ENCODE peak calls at places on chromosomes 13 and 19, in five cellular contexts. One of them, this sample, is unnamed.

GRCh38 chr13:98890186-98890585 is 87.7 kb downstream of the DOCK9 start:
- DNase-seq in type B pancreatic cell: no peak
- DNase-seq in AG09319: no peak
- DNase-seq in mesothelial cell of epicardium: no peak
- DNase-seq in WTC11: no peak
- DNase-seq in this sample: no peak

GRCh38 chr19:46620267-46620666 is 4.6 kb downstream of the PTGIR start:
- DNase-seq in type B pancreatic cell: no peak
- DNase-seq in AG09319: no peak
- DNase-seq in WTC11: no peak
- DNase-seq in mesothelial cell of epicardium: no peak
- DNase-seq in this sample: no peak

GRCh38 chr19:934865-935422 is 9.1 kb downstream of the ARID3A start:
- DNase-seq in AG09319: no peak
- DNase-seq in type B pancreatic cell: no peak
- DNase-seq in mesothelial cell of epicardium: no peak
- DNase-seq in WTC11: no peak
- DNase-seq in this sample: no peak

GRCh38 chr19:39307822-39308530 is 11.8 kb downstream of the IFNL1 start:
- DNase-seq in mesothelial cell of epicardium: no peak
- DNase-seq in type B pancreatic cell: no peak
- DNase-seq in AG09319: no peak
- DNase-seq in WTC11: peak
- DNase-seq in this sample: no peak

GRCh38 chr13:23979361-23980159 is 82.3 kb upstream of the C1QTNF9B start:
- DNase-seq in WTC11: peak
- DNase-seq in mesothelial cell of epicardium: peak
- DNase-seq in type B pancreatic cell: peak
- DNase-seq in AG09319: peak
- DNase-seq in this sample: peak

GRCh38 chr19:1037553-1038115 is 2.3 kb upstream of the ABCA7 start:
- DNase-seq in AG09319: no peak
- DNase-seq in mesothelial cell of epicardium: no peak
- DNase-seq in WTC11: no peak
- DNase-seq in type B pancreatic cell: no peak
- DNase-seq in this sample: no peak

GRCh38 chr13:53165201-53165600 is 136.6 kb downstream of the OLFM4 start:
- DNase-seq in AG09319: no peak
- DNase-seq in mesothelial cell of epicardium: no peak
- DNase-seq in WTC11: no peak
- DNase-seq in type B pancreatic cell: no peak
- DNase-seq in this sample: no peak

GRCh38 chr13:100789481-100789880 is 114.9 kb upstream of the TMTC4 start:
- DNase-seq in mesothelial cell of epicardium: no peak
- DNase-seq in WTC11: no peak
- DNase-seq in AG09319: no peak
- DNase-seq in type B pancreatic cell: no peak
- DNase-seq in this sample: no peak

GRCh38 chr19:2059422-2060201 is 8.6 kb upstream of the MKNK2 start:
- DNase-seq in AG09319: peak
- DNase-seq in mesothelial cell of epicardium: no peak
- DNase-seq in WTC11: no peak
- DNase-seq in type B pancreatic cell: no peak
- DNase-seq in this sample: peak

GRCh38 chr19:55485439-55486011 is 537 bp downstream of the NAT14 start:
- DNase-seq in mesothelial cell of epicardium: no peak
- DNase-seq in AG09319: no peak
- DNase-seq in type B pancreatic cell: no peak
- DNase-seq in WTC11: no peak
- DNase-seq in this sample: no peak

GRCh38 chr13:67635754-67636153 is 405.6 kb upstream of the PCDH9 start:
- DNase-seq in WTC11: no peak
- DNase-seq in mesothelial cell of epicardium: no peak
- DNase-seq in AG09319: no peak
- DNase-seq in type B pancreatic cell: no peak
- DNase-seq in this sample: no peak

GRCh38 chr19:17311455-17312248 is 2.3 kb downstream of the DDA1 start:
- DNase-seq in mesothelial cell of epicardium: no peak
- DNase-seq in type B pancreatic cell: no peak
- DNase-seq in AG09319: no peak
- DNase-seq in WTC11: no peak
- DNase-seq in this sample: no peak

GRCh38 chr13:45191874-45192273 is 9.0 kb downstream of the KCTD4 start:
- DNase-seq in mesothelial cell of epicardium: no peak
- DNase-seq in WTC11: no peak
- DNase-seq in type B pancreatic cell: no peak
- DNase-seq in AG09319: no peak
- DNase-seq in this sample: no peak

GRCh38 chr13:50081106-50081898 is 66.1 kb downstream of the KCNRG start:
- DNase-seq in mesothelial cell of epicardium: peak
- DNase-seq in AG09319: no peak
- DNase-seq in type B pancreatic cell: peak
- DNase-seq in WTC11: peak
- DNase-seq in this sample: peak

GRCh38 chr19:55166530-55167268 is at the start of gene DNAAF3:
- DNase-seq in AG09319: peak
- DNase-seq in type B pancreatic cell: peak
- DNase-seq in mesothelial cell of epicardium: peak
- DNase-seq in WTC11: peak
- DNase-seq in this sample: peak

GRCh38 chr13:81987677-81988357 is 1646.9 kb upstream of the SPRY2 start:
- DNase-seq in mesothelial cell of epicardium: no peak
- DNase-seq in type B pancreatic cell: no peak
- DNase-seq in WTC11: no peak
- DNase-seq in AG09319: no peak
- DNase-seq in this sample: no peak

GRCh38 chr13:87671031-87671823 is at the start of gene SLITRK5:
- DNase-seq in type B pancreatic cell: peak
- DNase-seq in mesothelial cell of epicardium: peak
- DNase-seq in WTC11: peak
- DNase-seq in AG09319: no peak
- DNase-seq in this sample: peak

GRCh38 chr13:99666146-99666805 is 165.0 kb downstream of the TM9SF2 start:
- DNase-seq in AG09319: no peak
- DNase-seq in mesothelial cell of epicardium: no peak
- DNase-seq in WTC11: no peak
- DNase-seq in type B pancreatic cell: no peak
- DNase-seq in this sample: no peak

GRCh38 chr13:29520671-29521070 is 74.8 kb downstream of the SLC7A1 start:
- DNase-seq in type B pancreatic cell: no peak
- DNase-seq in AG09319: peak
- DNase-seq in mesothelial cell of epicardium: no peak
- DNase-seq in WTC11: no peak
- DNase-seq in this sample: no peak

GRCh38 chr13:40445557-40445990 is 220.9 kb downstream of the FOXO1 start:
- DNase-seq in mesothelial cell of epicardium: no peak
- DNase-seq in type B pancreatic cell: no peak
- DNase-seq in AG09319: no peak
- DNase-seq in WTC11: no peak
- DNase-seq in this sample: no peak

GRCh38 chr19:23778566-23778965 is 19.9 kb upstream of the ZNF681 start:
- DNase-seq in mesothelial cell of epicardium: no peak
- DNase-seq in AG09319: no peak
- DNase-seq in type B pancreatic cell: no peak
- DNase-seq in WTC11: no peak
- DNase-seq in this sample: no peak

GRCh38 chr13:92716749-92717148 is 509.9 kb upstream of the GPC6 start:
- DNase-seq in mesothelial cell of epicardium: no peak
- DNase-seq in type B pancreatic cell: no peak
- DNase-seq in AG09319: no peak
- DNase-seq in WTC11: no peak
- DNase-seq in this sample: no peak

GRCh38 chr13:48542581-48543341 is 9.9 kb upstream of the RCBTB2 start:
- DNase-seq in mesothelial cell of epicardium: no peak
- DNase-seq in type B pancreatic cell: no peak
- DNase-seq in AG09319: no peak
- DNase-seq in WTC11: peak
- DNase-seq in this sample: peak

GRCh38 chr19:7944177-7944761 is 803 bp upstream of the TIMM44 start:
- DNase-seq in type B pancreatic cell: peak
- DNase-seq in AG09319: peak
- DNase-seq in mesothelial cell of epicardium: no peak
- DNase-seq in WTC11: peak
- DNase-seq in this sample: peak

GRCh38 chr19:16381756-16382401 is 57.3 kb downstream of the KLF2 start:
- DNase-seq in AG09319: no peak
- DNase-seq in mesothelial cell of epicardium: no peak
- DNase-seq in type B pancreatic cell: no peak
- DNase-seq in WTC11: no peak
- DNase-seq in this sample: no peak

GRCh38 chr13:102993348-102993747 is 72.9 kb downstream of the SLC10A2 start:
- DNase-seq in type B pancreatic cell: no peak
- DNase-seq in AG09319: no peak
- DNase-seq in mesothelial cell of epicardium: no peak
- DNase-seq in WTC11: no peak
- DNase-seq in this sample: no peak

GRCh38 chr13:44698076-44698475 is 121.9 kb upstream of the TSC22D1 start:
- DNase-seq in mesothelial cell of epicardium: no peak
- DNase-seq in WTC11: no peak
- DNase-seq in type B pancreatic cell: no peak
- DNase-seq in AG09319: no peak
- DNase-seq in this sample: no peak

GRCh38 chr19:16417660-16418596 is 53.8 kb downstream of the EPS15L1 start:
- DNase-seq in AG09319: no peak
- DNase-seq in type B pancreatic cell: peak
- DNase-seq in mesothelial cell of epicardium: peak
- DNase-seq in WTC11: peak
- DNase-seq in this sample: peak

GRCh38 chr19:41000310-41000737 is 9.2 kb downstream of the CYP2B6 start:
- DNase-seq in mesothelial cell of epicardium: no peak
- DNase-seq in WTC11: no peak
- DNase-seq in AG09319: no peak
- DNase-seq in type B pancreatic cell: no peak
- DNase-seq in this sample: no peak

GRCh38 chr19:4342421-4343055 is 824 bp upstream of the MPND start:
- DNase-seq in WTC11: peak
- DNase-seq in AG09319: peak
- DNase-seq in mesothelial cell of epicardium: peak
- DNase-seq in type B pancreatic cell: peak
- DNase-seq in this sample: peak

GRCh38 chr19:49512970-49513745 is 697 bp downstream of the FCGRT start:
- DNase-seq in WTC11: peak
- DNase-seq in AG09319: no peak
- DNase-seq in mesothelial cell of epicardium: no peak
- DNase-seq in type B pancreatic cell: no peak
- DNase-seq in this sample: no peak

GRCh38 chr13:85509512-85509911 is 289.7 kb downstream of the SLITRK6 start:
- DNase-seq in AG09319: no peak
- DNase-seq in mesothelial cell of epicardium: no peak
- DNase-seq in WTC11: no peak
- DNase-seq in type B pancreatic cell: no peak
- DNase-seq in this sample: no peak

DNA sequence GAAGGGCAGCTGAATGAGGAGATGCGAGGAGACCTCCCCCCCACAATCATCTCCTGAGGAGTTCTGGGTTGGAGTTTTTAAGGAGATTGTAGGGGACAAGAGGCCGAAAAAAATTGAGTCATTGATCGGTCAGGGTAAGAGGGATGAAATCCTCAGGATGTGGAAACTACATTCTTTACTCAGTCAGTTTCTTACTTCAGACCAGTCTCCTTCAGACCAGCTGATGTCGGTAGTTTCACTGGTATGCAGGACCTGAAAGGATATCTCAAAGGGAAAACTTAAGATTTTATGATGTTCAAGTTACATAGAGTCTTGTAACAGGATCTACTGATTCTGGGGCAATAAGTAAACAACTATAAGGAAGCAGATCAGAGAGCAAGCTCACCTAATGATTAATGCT is 51.7 kb upstream of the RFXAP start:
- DNase-seq in mesothelial cell of epicardium: no peak
- DNase-seq in WTC11: no peak
- DNase-seq in type B pancreatic cell: no peak
- DNase-seq in AG09319: no peak
- DNase-seq in this sample: no peak
- TF ChIP-seq CTCF in mesothelial cell of epicardium: no peak
- TF ChIP-seq CTCF in WTC11: no peak
- TF ChIP-seq CTCF in type B pancreatic cell: no peak
- TF ChIP-seq CTCF in AG09319: no peak
- TF ChIP-seq CTCF in this sample: no peak

DNA sequence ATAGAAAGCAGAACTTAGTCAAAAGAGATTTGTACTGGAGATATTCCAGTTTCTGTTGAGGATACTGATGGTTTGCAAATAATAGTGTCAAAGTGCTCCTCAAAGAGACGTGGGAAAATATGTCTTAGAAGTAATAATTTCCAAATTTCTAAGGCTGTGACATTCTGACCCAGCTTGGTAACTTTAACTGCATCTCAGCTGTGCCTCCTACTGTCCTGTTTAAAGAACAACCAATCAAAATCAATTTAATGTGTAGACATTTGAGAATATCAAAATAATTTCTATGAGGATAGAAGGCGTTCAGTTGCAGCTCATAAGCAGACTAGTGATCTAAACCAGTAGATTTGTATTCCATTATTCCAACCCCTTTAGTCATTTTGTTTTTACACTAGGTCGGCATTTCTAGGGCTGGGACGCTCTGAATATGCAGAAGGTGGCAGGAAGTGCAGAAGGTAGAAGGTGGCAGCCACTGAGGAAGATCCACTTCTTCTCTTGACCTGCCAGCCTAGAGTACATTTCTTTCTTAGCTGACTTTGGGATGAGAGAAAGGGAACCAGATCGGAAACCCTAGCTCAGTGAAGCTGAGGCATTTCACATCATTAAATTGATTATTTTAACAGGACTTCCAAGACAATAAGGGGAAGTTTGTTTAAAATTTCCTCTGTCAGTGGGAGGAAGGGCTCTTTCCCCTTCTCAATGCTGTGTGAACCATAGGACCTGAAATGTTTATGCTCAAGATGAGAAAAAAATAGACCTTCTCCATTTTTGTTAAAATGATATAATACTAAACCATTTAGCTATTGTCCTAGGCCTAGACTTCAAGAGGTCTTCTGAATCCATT is 67.5 kb downstream of the COL4A1 start:
- DNase-seq in AG09319: no peak
- DNase-seq in WTC11: no peak
- DNase-seq in type B pancreatic cell: no peak
- DNase-seq in mesothelial cell of epicardium: no peak
- DNase-seq in this sample: no peak
- TF ChIP-seq CTCF in AG09319: no peak
- TF ChIP-seq CTCF in WTC11: no peak
- TF ChIP-seq CTCF in type B pancreatic cell: no peak
- TF ChIP-seq CTCF in mesothelial cell of epicardium: no peak
- TF ChIP-seq CTCF in this sample: no peak

GRCh38 chr19:56831279-56831678 is 9.2 kb downstream of the PEG3 start:
- DNase-seq in mesothelial cell of epicardium: no peak
- DNase-seq in WTC11: no peak
- DNase-seq in AG09319: no peak
- DNase-seq in type B pancreatic cell: no peak
- DNase-seq in this sample: no peak
- TF ChIP-seq CTCF in mesothelial cell of epicardium: no peak
- TF ChIP-seq CTCF in WTC11: no peak
- TF ChIP-seq CTCF in AG09319: no peak
- TF ChIP-seq CTCF in type B pancreatic cell: no peak
- TF ChIP-seq CTCF in this sample: no peak

GRCh38 chr13:30796132-30796832 is 60.9 kb downstream of the ALOX5AP start:
- DNase-seq in type B pancreatic cell: no peak
- DNase-seq in mesothelial cell of epicardium: no peak
- DNase-seq in WTC11: no peak
- DNase-seq in AG09319: peak
- DNase-seq in this sample: no peak
- TF ChIP-seq CTCF in type B pancreatic cell: no peak
- TF ChIP-seq CTCF in mesothelial cell of epicardium: no peak
- TF ChIP-seq CTCF in WTC11: no peak
- TF ChIP-seq CTCF in AG09319: no peak
- TF ChIP-seq CTCF in this sample: no peak

GRCh38 chr13:112062047-112062618 is 4.8 kb upstream of the SOX1 start:
- DNase-seq in WTC11: no peak
- DNase-seq in mesothelial cell of epicardium: no peak
- DNase-seq in AG09319: no peak
- DNase-seq in type B pancreatic cell: no peak
- DNase-seq in this sample: no peak
- TF ChIP-seq CTCF in WTC11: no peak
- TF ChIP-seq CTCF in mesothelial cell of epicardium: no peak
- TF ChIP-seq CTCF in AG09319: no peak
- TF ChIP-seq CTCF in type B pancreatic cell: no peak
- TF ChIP-seq CTCF in this sample: no peak

This sample was measured in neural crest cell.